ENCODE peak calls at places on chromosomes 12 and 14, in eight cellular contexts. S is fibroblast of lung, B is colonic mucosa, W is GM23248, Q is endodermal cell, D is HCT116, T is endothelial cell of umbilical vein, J is mesendoderm. K is an unnamed sample.
A peak's percentile ranks its signal among the peaks of the same experiment; 100 is the strongest.

GRCh38 chr12:3244219-3244750 is 167.1 kb downstream of the TSPAN9 start:
- DNase-seq in D (no peak), T (no peak), J (no peak), B (no peak), W (no peak), Q (no peak), S (no peak), K (no peak)

GRCh38 chr14:60736494-60736893 is 1.9 kb downstream of the MNAT1 start:
- DNase-seq in B (no peak), T (peak; percentile 72), S (peak; percentile 60), W (peak; percentile 88), J (peak; percentile 64), D (no peak), Q (no peak), K (no peak)

GRCh38 chr14:50122291-50122690 is 5.9 kb upstream of the VCPKMT start:
- DNase-seq in T (no peak), B (no peak), Q (no peak), J (no peak), S (no peak), D (no peak), W (no peak), K (no peak)

GRCh38 chr12:108570743-108571603 is 8.6 kb downstream of the ISCU start:
- DNase-seq in S (peak; percentile 82), D (peak; percentile 28), J (peak; percentile 43), T (peak; percentile 39), Q (peak; percentile 52), B (peak; percentile 16), W (peak; percentile 77), K (peak; percentile 23)

GRCh38 chr12:78384541-78384940 is 480.0 kb upstream of the SYT1 start:
- DNase-seq in J (no peak), Q (no peak), T (no peak), W (no peak), D (no peak), B (no peak), S (no peak), K (no peak)

GRCh38 chr12:62700091-62700490 is 233.5 kb downstream of the MON2 start:
- DNase-seq in B (no peak), S (no peak), J (no peak), D (no peak), T (no peak), W (peak; percentile 58), Q (no peak), K (no peak)

GRCh38 chr12:68871899-68872298 is 61.1 kb downstream of the CPM start:
- DNase-seq in Q (peak; percentile 79), B (no peak), S (no peak), T (peak; percentile 11), J (peak; percentile 55), D (peak; percentile 19), W (peak; percentile 22), K (no peak)

GRCh38 chr14:72643317-72643801 is 250.5 kb downstream of the DPF3 start:
- DNase-seq in D (no peak), B (no peak), T (peak; percentile 96), S (peak; percentile 96), J (peak; percentile 72), Q (no peak), W (peak; percentile 98), K (no peak)

GRCh38 chr14:45251912-45252311 is 1.1 kb downstream of the MIS18BP1 start:
- DNase-seq in D (no peak), Q (no peak), B (peak; percentile 24), S (peak; percentile 29), J (no peak), T (peak; percentile 39), W (peak; percentile 56), K (no peak)

GRCh38 chr12:28209782-28210181 is 19.5 kb downstream of the CCDC91 start:
- DNase-seq in W (no peak), B (no peak), S (peak; percentile 6), J (peak; percentile 61), D (no peak), T (no peak), Q (no peak), K (no peak)

GRCh38 chr14:100741956-100742355 is 15.3 kb downstream of the DLK1 start:
- DNase-seq in S (no peak), T (no peak), D (no peak), W (no peak), J (no peak), B (no peak), Q (no peak), K (no peak)
- H3K9ac ChIP-seq in S (no peak overlapping the region), T (no peak overlapping the region), D (no peak overlapping the region), W (no peak overlapping the region), J (no peak overlapping the region), B (no peak overlapping the region), Q (no peak overlapping the region), K (no peak overlapping the region)

GRCh38 chr14:22497671-22498093 is 91.3 kb downstream of the DAD1 start:
- DNase-seq in W (no peak), D (no peak), T (no peak), B (no peak), S (no peak), Q (no peak), J (no peak), K (no peak)

GRCh38 chr14:22494486-22495135 is 94.4 kb downstream of the DAD1 start:
- DNase-seq in B (no peak), T (no peak), Q (no peak), S (no peak), D (no peak), W (no peak), J (no peak), K (no peak)

GRCh38 chr14:22493753-22494152 is 95.3 kb downstream of the DAD1 start:
- DNase-seq in S (no peak), Q (no peak), W (no peak), T (no peak), J (no peak), B (no peak), D (no peak), K (no peak)

GRCh38 chr14:22500525-22500924 is 88.5 kb downstream of the DAD1 start:
- DNase-seq in D (no peak), Q (no peak), J (no peak), S (no peak), B (no peak), T (no peak), W (no peak), K (no peak)

DNA sequence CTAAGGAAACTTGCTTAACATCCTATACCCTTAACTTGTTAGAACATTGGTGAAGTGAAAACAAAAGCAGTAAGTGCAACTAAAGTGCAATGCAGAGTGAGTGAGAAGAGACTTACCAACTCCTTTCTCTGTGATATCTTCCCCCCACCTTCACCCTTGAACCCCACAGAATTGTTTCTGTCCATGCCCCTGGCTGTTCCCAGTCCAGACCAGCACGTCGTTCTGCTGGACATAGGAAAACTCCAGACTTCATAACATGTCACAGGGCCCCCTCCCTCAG is 91.9 kb downstream of the DAD1 start:
- DNase-seq in S (no peak), B (no peak), Q (no peak), J (no peak), T (no peak), W (no peak), D (no peak), K (no peak)
- H3K4me3 ChIP-seq in S (no peak overlapping the region), B (no peak overlapping the region), Q (no peak overlapping the region), J (no peak overlapping the region), T (no peak overlapping the region), W (no peak overlapping the region), D (no peak overlapping the region), K (no peak overlapping the region)

GRCh38 chr12:53267309-53268008 is 640 bp upstream of the ESPL1 start:
- DNase-seq in D (no peak), J (no peak), Q (no peak), B (peak; percentile 32), S (no peak), W (peak; percentile 48), T (no peak), K (no peak)

GRCh38 chr12:53265783-53266182 is 2.3 kb upstream of the ESPL1 start:
- DNase-seq in Q (no peak), D (no peak), B (no peak), W (peak; percentile 23), T (no peak), S (no peak), J (no peak), K (no peak)

GRCh38 chr12:53268637-53269562 is 801 bp downstream of the ESPL1 start:
- DNase-seq in J (peak; percentile 29), B (no peak), S (peak; percentile 8), Q (no peak), T (no peak), W (peak; percentile 28), D (no peak), K (peak; percentile 19)

DNA sequence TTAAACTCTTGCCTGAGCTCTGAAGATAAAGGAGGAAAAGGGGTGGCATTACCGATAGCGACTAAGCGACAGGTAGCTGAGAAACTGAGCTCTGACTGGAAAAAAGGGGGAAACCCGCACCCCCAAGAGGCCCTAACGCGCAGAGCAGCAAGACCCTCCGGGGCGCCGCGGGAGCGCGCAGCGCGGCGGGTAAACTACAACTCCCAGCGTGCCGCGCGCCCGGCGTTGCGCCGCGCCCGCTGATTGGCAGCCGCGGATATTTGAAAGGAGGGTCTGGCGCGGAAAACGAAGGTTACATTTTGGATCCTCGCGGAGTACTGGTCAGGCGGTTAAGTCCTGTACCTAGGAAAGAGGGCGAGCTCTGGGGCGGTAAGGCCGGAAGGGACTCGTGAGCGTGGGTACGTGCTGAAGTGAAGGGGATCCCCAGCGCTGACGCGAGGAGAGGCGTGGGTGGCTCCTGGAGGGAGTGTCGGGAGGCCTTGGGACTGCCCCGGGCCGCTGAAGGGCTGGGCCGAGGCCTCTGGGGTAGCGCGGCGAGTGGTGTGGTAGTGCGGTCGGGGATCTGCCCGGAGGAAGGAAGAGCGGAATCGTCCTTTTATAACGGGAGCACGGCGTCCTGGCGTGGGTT is at the start of gene ESPL1:
- DNase-seq in B (peak; percentile 81), J (peak; percentile 83), W (peak; percentile 90), T (peak; percentile 82), Q (peak; percentile 96), S (peak; percentile 72), D (peak; percentile 38), K (peak; percentile 85)
- H3K9ac ChIP-seq in B (peak within 1 kb of the TSS; percentile 67), J (peak within 1 kb of the TSS; percentile 87), W (peak within 1 kb of the TSS; percentile 75), T (peak within 1 kb of the TSS; percentile 45), Q (peak within 1 kb of the TSS; percentile 63), S (peak within 1 kb of the TSS; percentile 61), D (peak within 1 kb of the TSS; percentile 81), K (peak within 1 kb of the TSS; percentile 70)

DNA sequence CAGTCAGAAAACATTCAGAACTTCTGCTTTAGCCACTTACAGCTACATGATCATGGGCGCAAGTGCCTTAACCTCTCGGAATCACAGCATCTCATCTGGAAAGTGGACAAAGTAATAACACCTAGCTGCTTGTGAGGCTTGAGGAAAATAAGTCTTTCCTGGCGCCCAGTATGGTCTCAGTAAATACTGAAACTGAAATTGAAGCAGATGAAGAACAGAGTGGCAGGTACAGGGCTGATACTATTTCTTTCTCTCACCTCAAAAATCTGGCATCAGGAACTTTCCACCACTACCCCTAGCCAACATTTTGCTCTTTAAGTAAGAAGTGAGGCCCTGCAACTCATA is 129.6 kb upstream of the FUT8 start:
- DNase-seq in D (no peak), S (no peak), J (no peak), Q (no peak), B (no peak), T (no peak), W (no peak), K (no peak)
- H3K4me3 ChIP-seq in D (no peak overlapping the region), S (no peak overlapping the region), J (no peak overlapping the region), Q (no peak overlapping the region), B (peak overlapping the region; percentile 6), T (no peak overlapping the region), W (peak overlapping the region; percentile 15), K (no peak overlapping the region)

GRCh38 chr14:96094211-96094610 is 55.0 kb downstream of the C14orf132 start:
- DNase-seq in W (no peak), J (no peak), S (no peak), Q (no peak), B (no peak), T (no peak), D (no peak), K (no peak)
- H3K9ac ChIP-seq in W (no peak overlapping the region), J (no peak overlapping the region), S (no peak overlapping the region), Q (no peak overlapping the region), B (no peak overlapping the region), T (no peak overlapping the region), D (no peak overlapping the region), K (no peak overlapping the region)

GRCh38 chr14:97723834-97724770 is 926.9 kb downstream of the VRK1 start:
- DNase-seq in J (no peak), T (no peak), S (no peak), B (no peak), D (no peak), W (no peak), Q (no peak), K (peak; percentile 78)
- H3K4me3 ChIP-seq in J (no peak overlapping the region), T (no peak overlapping the region), S (no peak overlapping the region), B (no peak overlapping the region), D (no peak overlapping the region), W (no peak overlapping the region), Q (no peak overlapping the region), K (no peak overlapping the region)